ENCODE peak calls at places on chromosomes 3 and 15, in five cellular contexts. S is colonic mucosa; J is adrenal gland; X is CD4-positive, CD25-positive, alpha-beta regulatory T cell; C is neuronal stem cell. D is an unnamed sample. For H3K36me3 and H3K4me1, the result is how much of the 10 kb centered on the place peaks cover.

GRCh38 chr3:149588909-149589308 is 68.9 kb downstream of the WWTR1 start:
- DNase-seq in X (no peak), J (no peak), S (no peak), C (no peak), D (no peak)

GRCh38 chr3:1183320-1184048 is 90.7 kb downstream of the CNTN6 start:
- DNase-seq in X (no peak), J (peak), C (no peak), S (no peak), D (no peak)

GRCh38 chr3:57004154-57004730 is 56.2 kb upstream of the SPATA12 start:
- DNase-seq in X (no peak), S (no peak), C (no peak), J (no peak), D (no peak)

GRCh38 chr3:176663819-176664218 is 533.5 kb downstream of the TBL1XR1 start:
- DNase-seq in S (no peak), X (no peak), J (no peak), C (peak), D (no peak)

GRCh38 chr3:138132239-138132638 is at the start of gene A4GNT:
- DNase-seq in J (no peak), S (no peak), C (no peak), X (no peak), D (no peak)

GRCh38 chr3:155619118-155619915 is 125.6 kb downstream of the PLCH1 start:
- DNase-seq in X (no peak), C (peak), J (no peak), S (no peak), D (no peak)

GRCh38 chr3:169630852-169631251 is 32.7 kb downstream of the MECOM start:
- DNase-seq in S (no peak), X (no peak), J (no peak), C (no peak), D (no peak)

GRCh38 chr3:53194218-53195065 is 33.4 kb downstream of the PRKCD start:
- DNase-seq in J (no peak), X (no peak), S (no peak), C (no peak), D (no peak)

GRCh38 chr3:165744025-165744424 is 93.2 kb downstream of the BCHE start:
- DNase-seq in J (no peak), X (no peak), S (no peak), C (no peak), D (no peak)

GRCh38 chr3:8875831-8876230 is 87.4 kb downstream of the RAD18 start:
- DNase-seq in C (no peak), J (no peak), X (no peak), S (no peak), D (no peak)

GRCh38 chr15:83170474-83171165 is 37.0 kb downstream of the HDGFL3 start:
- DNase-seq in S (no peak), J (no peak), C (no peak), X (no peak), D (no peak)

GRCh38 chr3:162295323-162295983 is 798.8 kb downstream of the OTOL1 start:
- DNase-seq in S (no peak), X (no peak), J (no peak), C (no peak), D (no peak)

GRCh38 chr15:38189651-38190280 is 62.9 kb upstream of the SPRED1 start:
- DNase-seq in C (no peak), J (no peak), S (no peak), X (no peak), D (no peak)

GRCh38 chr3:55615039-55615693 is 128.1 kb upstream of the WNT5A start:
- DNase-seq in C (no peak), J (no peak), S (no peak), X (no peak), D (no peak)

GRCh38 chr3:86934851-86935250 is 56.1 kb downstream of the VGLL3 start:
- DNase-seq in X (no peak), S (no peak), J (no peak), C (no peak), D (no peak)

GRCh38 chr3:178202199-178202598 is 334.0 kb upstream of the KCNMB2 start:
- DNase-seq in S (no peak), X (no peak), J (no peak), C (no peak), D (no peak)

GRCh38 chr3:44729384-44729910 is at the start of gene ZNF501:
- DNase-seq in S (peak), X (peak), C (peak), J (peak), D (peak)

GRCh38 chr15:86384191-86384590 is 304.5 kb downstream of the AGBL1 start:
- DNase-seq in S (no peak), X (no peak), J (no peak), C (no peak), D (no peak)

GRCh38 chr3:184005981-184006507 is 11.6 kb downstream of the ABCC5 start:
- DNase-seq in S (peak), X (peak), J (peak), C (no peak), D (peak)

GRCh38 chr3:57982561-57983243 is 25.5 kb upstream of the FLNB start:
- DNase-seq in S (no peak), X (no peak), J (no peak), C (no peak), D (no peak)

GRCh38 chr3:38581774-38582173 is 67.7 kb downstream of the SCN5A start:
- DNase-seq in S (no peak), C (no peak), X (no peak), J (peak), D (no peak)

GRCh38 chr3:179967622-179968021 is 69.1 kb downstream of the PEX5L start:
- DNase-seq in C (no peak), S (no peak), X (no peak), J (no peak), D (no peak)

GRCh38 chr3:117118604-117119003 is 409.0 kb downstream of the TUSC7 start:
- DNase-seq in J (no peak), X (no peak), C (no peak), S (no peak), D (no peak)

GRCh38 chr15:101522621-101523559 is 33.4 kb upstream of the PCSK6 start:
- DNase-seq in S (peak), C (no peak), J (no peak), X (no peak), D (no peak)

GRCh38 chr3:55500555-55501340 is 13.6 kb upstream of the WNT5A start:
- DNase-seq in J (no peak), C (no peak), X (no peak), S (no peak), D (no peak)

GRCh38 chr15:57160823-57161560 is 215.3 kb upstream of the CGNL1 start:
- DNase-seq in J (no peak), X (no peak), S (no peak), C (no peak), D (no peak)

GRCh38 chr3:79018671-79019136 is 749.1 kb downstream of the ROBO1 start:
- DNase-seq in X (peak), C (peak), S (peak), J (peak), D (no peak)

GRCh38 chr15:51883436-51883835 is 54.0 kb downstream of the TMOD3 start:
- DNase-seq in C (no peak), J (no peak), S (no peak), X (no peak), D (no peak)

GRCh38 chr15:51874751-51875644 is 45.5 kb downstream of the TMOD3 start:
- DNase-seq in C (no peak), S (peak), J (no peak), X (no peak), D (no peak)

GRCh38 chr15:51876169-51876568 is 46.7 kb downstream of the TMOD3 start:
- DNase-seq in C (no peak), S (no peak), J (no peak), X (no peak), D (no peak)

GRCh38 chr15:51879555-51879954 is 50.1 kb downstream of the TMOD3 start:
- DNase-seq in S (no peak), J (no peak), X (no peak), C (no peak), D (no peak)

DNA sequence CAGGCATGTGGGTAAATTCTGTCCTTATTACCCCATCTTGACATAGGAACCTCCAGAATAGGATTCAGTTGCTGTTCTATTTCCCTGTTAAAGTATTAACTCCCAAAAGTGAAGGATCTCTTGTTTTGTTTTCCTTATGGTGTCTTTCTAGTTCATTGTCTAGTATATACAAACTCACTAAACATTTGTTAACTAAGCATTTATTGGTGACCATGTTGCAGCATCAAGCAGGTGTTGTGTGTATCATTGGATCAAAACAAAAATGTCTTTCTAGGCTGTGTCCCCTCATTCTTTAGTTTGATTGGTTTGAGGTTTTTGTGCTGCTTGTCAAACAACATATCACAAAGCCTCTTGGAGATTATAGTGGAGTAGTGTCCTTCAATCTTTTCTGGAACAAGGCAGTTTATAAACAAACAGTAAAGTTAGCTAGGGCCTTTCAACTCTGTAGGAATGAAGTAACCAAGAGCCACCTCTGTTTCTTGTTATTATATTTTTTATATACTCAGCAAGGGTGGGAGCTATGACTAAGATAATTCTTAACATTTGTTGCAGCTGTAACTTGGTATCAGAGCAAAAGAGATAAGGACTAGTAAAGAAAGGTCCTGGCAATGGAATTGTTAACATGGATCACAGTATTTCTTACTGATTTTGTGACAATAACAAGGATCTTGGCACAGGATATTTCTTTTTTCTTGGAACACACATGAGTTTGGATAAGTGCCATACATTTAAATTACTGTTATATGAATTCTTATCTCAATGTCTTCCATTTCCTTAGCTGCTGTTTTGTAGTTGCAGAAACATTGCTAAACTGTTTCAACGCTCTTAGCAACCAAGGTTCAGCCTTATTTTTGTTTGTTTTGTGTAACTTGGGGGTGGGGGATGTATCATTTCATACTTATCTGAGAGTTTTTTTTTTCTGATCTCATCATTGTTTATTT is 49.3 kb downstream of the TMOD3 start:
- DNase-seq in C (no peak), S (no peak), J (no peak), X (no peak), D (no peak)
- H3K27ac ChIP-seq in C (no peak), S (peak), J (peak), X (peak), D (peak)

DNA sequence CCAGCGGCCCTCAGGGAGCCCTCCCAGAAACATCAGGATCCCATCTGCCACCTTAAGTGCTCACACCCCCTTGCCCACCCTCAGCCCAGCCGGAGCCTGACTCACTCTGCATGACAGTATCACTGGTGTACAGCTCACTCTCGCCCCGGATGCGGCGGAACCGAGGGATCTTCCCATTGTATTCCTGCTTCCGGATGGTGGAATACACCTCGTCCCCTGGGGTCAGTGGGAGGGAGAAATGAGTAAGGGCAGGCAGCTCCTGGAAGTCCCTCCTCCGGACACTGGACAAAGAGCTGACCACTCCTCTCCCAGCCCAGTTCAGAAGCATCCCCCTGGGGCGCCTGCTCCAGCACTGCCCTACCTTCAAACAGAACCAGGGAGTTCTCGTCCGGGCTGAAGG is 16.5 kb downstream of the SEMA7A start:
- DNase-seq in X (no peak), C (no peak), J (no peak), S (no peak), D (no peak)
- H3K36me3 ChIP-seq in X (under half), C (under half), J (under half), S (under half), D (under half)

DNA sequence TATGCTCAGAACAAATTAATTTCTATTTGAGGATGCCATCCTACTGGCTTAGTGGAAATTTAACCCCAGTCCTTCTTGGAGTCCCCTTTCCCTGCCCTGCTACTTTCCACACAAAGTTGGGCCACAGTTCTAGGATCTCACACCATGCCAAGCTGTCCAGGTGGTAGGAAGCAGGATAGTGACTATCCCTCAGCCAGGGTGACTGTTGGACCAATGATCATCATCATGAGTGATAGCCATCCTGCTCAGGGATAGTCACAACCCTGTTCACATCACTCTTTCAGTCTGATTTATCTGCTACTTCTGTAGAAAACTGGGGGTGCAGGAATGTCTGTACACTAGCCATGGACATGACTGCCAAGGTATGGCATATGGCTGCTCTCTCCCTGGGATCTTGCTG is 12.8 kb downstream of the HRG start:
- DNase-seq in C (no peak), S (no peak), X (no peak), J (no peak), D (no peak)
- H3K4me1 ChIP-seq in C (under half), S (under half), X (under half), J (under half), D (under half)

DNA sequence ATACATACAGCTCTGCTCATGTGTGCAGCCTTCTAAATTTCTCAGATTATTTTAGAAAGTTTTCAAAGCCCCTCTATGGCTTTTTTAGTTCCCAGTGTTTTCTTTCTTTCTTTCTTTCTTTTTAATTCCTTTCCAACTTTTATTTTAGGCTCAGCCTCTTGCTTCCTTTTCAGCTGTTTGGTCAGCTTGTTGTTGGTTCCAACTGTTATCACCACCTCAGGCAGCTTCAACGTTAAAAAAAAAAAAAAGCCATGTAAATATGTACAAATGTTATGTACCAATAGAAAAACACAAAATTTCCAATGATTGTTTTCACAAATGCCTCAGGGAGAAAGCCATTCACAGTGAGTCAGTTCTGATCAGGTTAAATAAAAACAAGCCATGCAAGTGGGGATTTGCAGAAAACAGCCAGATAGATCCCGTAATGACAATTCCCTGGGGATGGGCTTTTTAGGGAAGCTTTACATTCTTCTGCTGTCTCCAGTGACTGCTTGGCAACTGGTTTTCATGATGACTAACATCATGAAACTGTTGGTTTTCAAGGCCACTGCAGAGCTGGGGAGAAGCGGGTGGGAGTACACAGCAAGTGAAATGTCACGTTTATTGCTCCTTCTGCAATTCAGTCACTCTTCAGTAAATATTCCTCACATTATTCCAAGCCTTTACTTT is 908.4 kb downstream of the EPHA3 start:
- DNase-seq in C (no peak), S (no peak), J (no peak), X (no peak), D (no peak)
- H3K27ac ChIP-seq in C (no peak), S (no peak), J (no peak), X (no peak), D (no peak)

DNA sequence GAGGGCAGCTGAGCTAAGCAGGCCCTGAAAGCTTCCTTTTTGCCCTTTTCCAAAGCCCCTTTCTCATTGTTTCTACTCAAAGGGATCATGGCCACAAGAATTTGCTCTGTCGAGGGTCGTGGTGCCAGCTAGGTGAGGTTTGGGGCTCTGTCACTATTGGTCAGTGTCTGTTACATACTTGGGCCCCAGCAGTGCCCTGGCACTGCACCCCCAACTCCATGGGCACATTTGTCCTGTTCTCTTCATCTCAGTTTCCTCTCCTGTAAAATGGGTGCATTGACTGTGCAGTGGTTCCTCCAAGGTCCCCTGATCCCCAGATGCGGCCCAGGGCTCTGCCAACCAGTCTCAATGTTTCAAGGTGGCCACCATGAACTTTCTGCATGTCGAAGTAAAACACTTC is 62.1 kb downstream of the SLC6A6 start:
- DNase-seq in X (no peak), S (no peak), J (no peak), C (no peak), D (no peak)
- H3K36me3 ChIP-seq in X (half or more), S (under half), J (half or more), C (under half), D (half or more)

GRCh38 chr15:40928351-40928974 is 677 bp upstream of the DLL4 start:
- DNase-seq in J (no peak), S (peak), C (no peak), X (no peak), D (peak)
- H3K4me1 ChIP-seq in J (under half), S (under half), C (half or more), X (half or more), D (under half)

DNA sequence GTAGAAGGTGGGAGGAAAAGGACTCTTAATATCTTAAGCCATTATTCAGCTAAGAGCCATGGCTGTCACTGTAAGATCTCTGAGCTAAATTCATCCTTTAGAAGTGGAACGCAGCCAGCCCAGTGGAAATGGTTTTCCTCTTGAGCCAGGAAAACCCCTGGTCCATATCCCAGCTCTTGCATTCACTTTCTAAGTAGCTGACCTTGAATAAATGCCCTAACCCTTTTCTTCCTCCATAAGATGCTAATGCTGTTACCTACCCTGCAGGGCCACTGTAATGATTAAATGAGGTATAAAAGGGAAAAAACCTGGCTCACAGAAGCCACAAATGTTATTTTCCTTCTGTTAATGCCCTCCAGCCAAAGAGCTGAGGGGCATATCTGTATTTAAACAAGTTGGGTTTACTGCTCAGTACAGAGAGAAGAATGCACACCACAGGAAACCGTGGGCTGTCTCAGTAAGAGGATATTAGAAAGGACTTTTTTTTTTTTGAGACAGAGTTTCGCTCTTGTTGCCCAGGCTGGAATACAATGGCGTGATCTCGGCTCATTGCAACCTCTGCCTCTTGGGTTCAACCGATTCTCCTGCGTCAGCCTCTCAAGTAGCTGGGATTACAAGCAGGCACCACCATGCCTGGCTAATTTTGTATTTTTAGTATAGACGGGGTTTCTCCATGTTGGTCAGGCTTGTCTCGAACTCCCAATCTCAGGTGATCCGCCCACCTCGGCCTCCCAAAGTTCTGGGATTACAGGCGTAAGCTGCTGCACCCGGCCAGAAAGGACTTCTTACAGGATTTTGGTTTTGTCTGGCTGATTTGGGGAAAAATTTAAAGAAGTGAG is 6.8 kb downstream of the UBL7 start:
- DNase-seq in C (no peak), J (no peak), X (peak), S (no peak), D (no peak)
- H3K27ac ChIP-seq in C (no peak), J (no peak), X (no peak), S (no peak), D (no peak)

DNA sequence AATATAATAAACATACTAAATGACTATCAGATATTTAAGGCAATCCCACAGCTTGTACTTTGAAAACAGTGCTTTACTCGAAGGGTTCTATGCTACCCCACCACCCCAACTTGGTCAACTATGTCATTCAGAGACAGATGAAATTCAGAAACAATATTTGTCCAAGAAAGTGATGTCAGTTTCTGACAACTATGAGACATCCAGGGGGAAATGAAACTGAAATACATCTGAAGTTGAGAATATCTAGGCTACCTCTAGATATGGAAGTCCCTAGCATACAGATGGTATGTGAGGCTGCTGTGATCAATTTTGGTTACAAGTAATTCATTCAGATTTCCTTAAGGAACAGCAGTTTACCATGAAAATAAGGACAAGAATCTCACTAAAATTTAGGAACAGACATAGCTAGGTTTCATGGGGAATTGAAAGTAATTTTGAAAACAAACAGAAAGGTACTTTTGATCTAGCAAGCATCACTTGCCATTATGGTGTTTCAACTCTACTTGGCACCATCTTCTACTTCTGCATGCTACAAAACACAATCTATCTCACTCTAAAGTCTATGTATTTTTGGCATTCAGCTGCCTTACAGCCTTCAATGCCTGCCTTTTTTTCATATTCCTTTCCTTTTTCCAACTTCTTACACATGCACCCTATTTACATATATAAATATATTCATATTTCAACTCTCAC is 21.8 kb downstream of the ATG3 start:
- DNase-seq in C (no peak), S (no peak), X (no peak), J (no peak), D (no peak)
- H3K36me3 ChIP-seq in C (half or more), S (under half), X (half or more), J (under half), D (under half)

D was measured in Peyer's patch.